ENCODE peak calls at places on chromosome 3, in five cellular contexts. E is activated CD4-positive, alpha-beta T cell treated with anti-CD3 and anti-CD28 coated beads for 36 hours; K is pancreas; X is activated CD8-positive, alpha-beta memory T cell treated with anti-CD3 and anti-CD28 coated beads for 24 hours; Y is cardiac fibroblast. N is an unnamed sample.

GRCh38 chr3:71207632-71208031 is 375.9 kb downstream of the FOXP1 start:
- DNase-seq in X (no peak), K (no peak), Y (no peak), E (no peak), N (no peak)

GRCh38 chr3:46699846-46700523 is 1.2 kb upstream of the TMIE start:
- DNase-seq in K (no peak), X (no peak), Y (no peak), E (no peak), N (no peak)

GRCh38 chr3:183247190-183247589 is 5.9 kb upstream of the B3GNT5 start:
- DNase-seq in Y (peak), X (no peak), K (no peak), E (no peak), N (peak)

GRCh38 chr3:73637042-73637441 is 12.3 kb upstream of the PDZRN3 start:
- DNase-seq in X (no peak), K (no peak), Y (no peak), E (no peak), N (no peak)

GRCh38 chr3:39065197-39065596 is 13.4 kb downstream of the WDR48 start:
- DNase-seq in E (peak), Y (peak), K (no peak), X (no peak), N (no peak)

GRCh38 chr3:19539488-19540395 is 391.4 kb downstream of the KCNH8 start:
- DNase-seq in E (no peak), X (no peak), Y (no peak), K (no peak), N (no peak)

GRCh38 chr3:179933079-179933478 is 103.7 kb downstream of the PEX5L start:
- DNase-seq in E (no peak), K (no peak), Y (no peak), X (no peak), N (no peak)

GRCh38 chr3:101084404-101084803 is 91.2 kb upstream of the ABI3BP start:
- DNase-seq in X (no peak), Y (no peak), K (no peak), E (no peak), N (no peak)

GRCh38 chr3:75886971-75887526 is 101.7 kb upstream of the ZNF717 start:
- DNase-seq in E (no peak), X (no peak), Y (no peak), K (no peak), N (no peak)

GRCh38 chr3:184186902-184187207 is 856 bp downstream of the ABCF3 start:
- DNase-seq in K (no peak), X (no peak), E (no peak), Y (no peak), N (no peak)

GRCh38 chr3:166837535-166837934 is 542.6 kb downstream of the ZBBX start:
- DNase-seq in X (no peak), E (peak), K (no peak), Y (no peak), N (no peak)

GRCh38 chr3:46901061-46901460 is 23.5 kb downstream of the PTH1R start:
- DNase-seq in X (no peak), E (no peak), K (no peak), Y (no peak), N (no peak)

GRCh38 chr3:119796785-119797184 is 14.9 kb downstream of the NR1I2 start:
- DNase-seq in E (no peak), X (no peak), Y (no peak), K (no peak), N (no peak)

GRCh38 chr3:93924491-93924890 is 49.2 kb downstream of the PROS1 start:
- DNase-seq in X (no peak), K (no peak), E (no peak), Y (no peak), N (no peak)

GRCh38 chr3:123341871-123342630 is 106.8 kb downstream of the ADCY5 start:
- DNase-seq in X (no peak), K (no peak), Y (no peak), E (no peak), N (no peak)

GRCh38 chr3:183122257-183122932 is 23.1 kb upstream of the MCCC1 start:
- DNase-seq in Y (peak), K (no peak), E (no peak), X (no peak), N (no peak)

GRCh38 chr3:112376413-112376812 is 43.5 kb downstream of the CD200 start:
- DNase-seq in K (no peak), E (no peak), Y (peak), X (no peak), N (no peak)

GRCh38 chr3:46236294-46237054 is 5.8 kb upstream of the CCR3 start:
- DNase-seq in K (no peak), X (no peak), Y (no peak), E (no peak), N (no peak)

GRCh38 chr3:154349223-154349622 is 24.9 kb upstream of the DHX36 start:
- DNase-seq in Y (no peak), X (no peak), E (no peak), K (no peak), N (no peak)

GRCh38 chr3:37899101-37899707 is 37.5 kb downstream of the CTDSPL start:
- DNase-seq in Y (no peak), X (no peak), E (peak), K (no peak), N (no peak)

GRCh38 chr3:153768559-153769469 is 352.4 kb upstream of the ARHGEF26 start:
- DNase-seq in X (peak), E (peak), K (peak), Y (peak), N (peak)

GRCh38 chr3:61564405-61565059 is 3.2 kb downstream of the PTPRG start:
- DNase-seq in K (peak), E (peak), X (no peak), Y (peak), N (peak)

GRCh38 chr3:16825617-16826204 is 59.0 kb upstream of the PLCL2 start:
- DNase-seq in Y (peak), K (no peak), X (no peak), E (no peak), N (no peak)

GRCh38 chr3:18288243-18288642 is 136.9 kb downstream of the SATB1 start:
- DNase-seq in Y (no peak), E (no peak), X (no peak), K (peak), N (no peak)

GRCh38 chr3:163924600-163924999 is 1153.7 kb downstream of the SI start:
- DNase-seq in Y (no peak), X (no peak), K (no peak), E (no peak), N (no peak)

GRCh38 chr3:7340795-7341194 is 479.9 kb downstream of the GRM7 start:
- DNase-seq in X (no peak), K (no peak), Y (peak), E (no peak), N (no peak)

GRCh38 chr3:6425289-6425820 is 435.6 kb upstream of the GRM7 start:
- DNase-seq in X (no peak), Y (no peak), E (no peak), K (no peak), N (no peak)

GRCh38 chr3:150811984-150812383 is 49.0 kb upstream of the SIAH2 start:
- DNase-seq in Y (no peak), E (no peak), K (no peak), X (no peak), N (no peak)

GRCh38 chr3:14801668-14802067 is 17.1 kb upstream of the FGD5 start:
- DNase-seq in E (no peak), X (no peak), K (no peak), Y (no peak), N (no peak)

GRCh38 chr3:144770813-144771400 is 799.3 kb downstream of the DIPK2A start:
- DNase-seq in X (no peak), E (no peak), K (no peak), Y (peak), N (no peak)

GRCh38 chr3:122307987-122308386 is 17.1 kb upstream of the CSTA start:
- DNase-seq in Y (no peak), X (no peak), K (no peak), E (no peak), N (no peak)

GRCh38 chr3:124230928-124231456 is 239.1 kb upstream of the ROPN1 start:
- DNase-seq in K (no peak), E (no peak), X (no peak), Y (no peak), N (no peak)

GRCh38 chr3:146325170-146325569 is 74.3 kb upstream of the PLSCR4 start:
- DNase-seq in K (no peak), X (no peak), Y (peak), E (no peak), N (no peak)

GRCh38 chr3:170689218-170689874 is 103.5 kb upstream of the SLC7A14 start:
- DNase-seq in K (no peak), X (no peak), Y (peak), E (no peak), N (peak)

GRCh38 chr3:176479291-176479690 is 718.0 kb downstream of the TBL1XR1 start:
- DNase-seq in E (no peak), K (no peak), X (no peak), Y (no peak), N (no peak)

GRCh38 chr3:10917176-10917575 is 75.4 kb upstream of the SLC6A1 start:
- DNase-seq in Y (peak), K (no peak), E (no peak), X (no peak), N (no peak)

GRCh38 chr3:21294768-21295167 is 456.2 kb downstream of the ZNF385D start:
- DNase-seq in K (no peak), X (no peak), E (no peak), Y (peak), N (no peak)

N was measured in ureter.